ENCODE peak calls at places on chromosomes 11 and 22, in nine cellular contexts. R is stimulated activated naive CD4-positive, alpha-beta T cell; X is endothelial cell; I is activated T-cell treated with anti-CD3 and anti-CD28 coated beads for 1 hour; G is EL; W is NCI-H1092; E is activated CD4-positive, alpha-beta memory T cell treated with anti-CD3 and anti-CD28 coated beads for 36 hours; O is ELR; H is NCI-H524 treated with DMSO at 0.1 percent for 48 hours. K is an unnamed sample.

GRCh38 chr11:69899957-69900821 is 81.0 kb upstream of the FGF3 start:
- DNase-seq in R (no peak), E (no peak), O (peak), W (no peak), H (no peak), I (no peak), X (no peak), G (peak), K (no peak)

GRCh38 chr22:31954535-31955326 is 10.4 kb downstream of the YWHAH start:
- DNase-seq in E (no peak), H (no peak), X (no peak), O (no peak), R (no peak), W (no peak), G (no peak), I (no peak), K (no peak)

GRCh38 chr11:65454696-65455456 is 32.3 kb downstream of the NEAT1 start:
- DNase-seq in I (peak), R (peak), X (peak), E (peak), G (peak), W (peak), H (no peak), O (peak), K (no peak)

GRCh38 chr22:46045459-46046298 is 68.7 kb upstream of the WNT7B start:
- DNase-seq in H (no peak), G (no peak), O (no peak), X (no peak), R (no peak), I (no peak), E (no peak), W (no peak), K (no peak)

GRCh38 chr11:95443386-95443785 is 212.4 kb upstream of the SESN3 start:
- DNase-seq in E (peak), G (no peak), R (no peak), X (no peak), H (no peak), I (no peak), W (no peak), O (no peak), K (no peak)

GRCh38 chr22:48637231-48637630 is 1190.4 kb downstream of the BRD1 start:
- DNase-seq in H (no peak), R (no peak), O (no peak), W (no peak), E (no peak), I (no peak), X (no peak), G (no peak), K (no peak)

GRCh38 chr11:65279713-65280459 is 18.1 kb downstream of the POLA2 start:
- DNase-seq in O (peak), W (no peak), E (peak), H (no peak), X (no peak), G (peak), R (no peak), I (peak), K (peak)

GRCh38 chr11:106101797-106102196 is 24.3 kb downstream of the AASDHPPT start:
- DNase-seq in G (peak), H (no peak), W (no peak), O (peak), E (no peak), R (no peak), X (no peak), I (no peak), K (no peak)

GRCh38 chr22:36295247-36295646 is 42.3 kb downstream of the APOL1 start:
- DNase-seq in R (no peak), X (no peak), H (no peak), E (no peak), G (no peak), W (no peak), I (no peak), O (no peak), K (no peak)

GRCh38 chr22:31509041-31509440 is 12.7 kb downstream of the SFI1 start:
- DNase-seq in R (no peak), X (no peak), W (no peak), E (no peak), O (peak), H (no peak), G (no peak), I (no peak), K (no peak)

GRCh38 chr11:64018310-64018709 is 17.4 kb upstream of the FLRT1 start:
- DNase-seq in G (no peak), H (no peak), I (no peak), X (no peak), O (no peak), W (no peak), R (no peak), E (no peak), K (no peak)

K was measured in kidney epithelial cell.